ENCODE peak calls at places on chromosomes 6 and 20, in six cellular contexts. N is testis, V is bronchial epithelial cell, K is cardiac fibroblast, P is heart left ventricle, D is fibroblast of pulmonary artery. X is an unnamed sample.

GRCh38 chr6:130008236-130008873 is 10.0 kb upstream of the L3MBTL3 start:
- DNase-seq in N (no peak), V (no peak), K (peak), P (no peak), D (peak), X (no peak)

GRCh38 chr20:58436868-58437645 is 48.0 kb downstream of the VAPB start:
- DNase-seq in N (no peak), V (peak), K (no peak), P (no peak), D (no peak), X (no peak)

GRCh38 chr6:125953502-125953875 is 3.1 kb upstream of the HINT3 start:
- DNase-seq in N (no peak), V (no peak), K (no peak), P (no peak), D (no peak), X (no peak)

GRCh38 chr6:16396497-16397319 is 158.3 kb downstream of the GMPR start:
- DNase-seq in N (no peak), V (peak), K (no peak), P (no peak), D (no peak), X (no peak)

GRCh38 chr6:18216411-18216810 is 47.9 kb downstream of the DEK start:
- DNase-seq in N (no peak), V (peak), K (peak), P (no peak), D (peak), X (peak)

GRCh38 chr20:18263723-18264122 is 24.6 kb upstream of the ZNF133 start:
- DNase-seq in N (no peak), V (peak), K (peak), P (no peak), D (no peak), X (peak)

GRCh38 chr6:42562788-42563187 is 1.0 kb upstream of the UBR2 start:
- DNase-seq in N (no peak), V (no peak), K (no peak), P (no peak), D (no peak), X (no peak)

GRCh38 chr20:24341781-24342180 is 127.6 kb upstream of the SYNDIG1 start:
- DNase-seq in N (no peak), V (no peak), K (no peak), P (no peak), D (no peak), X (no peak)

GRCh38 chr6:89536230-89536629 is 102.3 kb downstream of the LYRM2 start:
- DNase-seq in N (no peak), V (no peak), K (no peak), P (no peak), D (no peak), X (no peak)

GRCh38 chr6:21381336-21381963 is 212.1 kb upstream of the SOX4 start:
- DNase-seq in N (no peak), V (peak), K (no peak), P (no peak), D (no peak), X (no peak)

GRCh38 chr20:7094438-7094997 is 327.0 kb downstream of the BMP2 start:
- DNase-seq in N (peak), V (peak), K (peak), P (no peak), D (peak), X (no peak)

GRCh38 chr20:58740356-58741308 is 48.0 kb downstream of the NPEPL1 start:
- DNase-seq in N (no peak), V (no peak), K (no peak), P (no peak), D (no peak), X (no peak)

GRCh38 chr6:73282876-73283275 is 19.9 kb upstream of the KHDC1 start:
- DNase-seq in N (no peak), V (peak), K (no peak), P (no peak), D (no peak), X (no peak)

DNA sequence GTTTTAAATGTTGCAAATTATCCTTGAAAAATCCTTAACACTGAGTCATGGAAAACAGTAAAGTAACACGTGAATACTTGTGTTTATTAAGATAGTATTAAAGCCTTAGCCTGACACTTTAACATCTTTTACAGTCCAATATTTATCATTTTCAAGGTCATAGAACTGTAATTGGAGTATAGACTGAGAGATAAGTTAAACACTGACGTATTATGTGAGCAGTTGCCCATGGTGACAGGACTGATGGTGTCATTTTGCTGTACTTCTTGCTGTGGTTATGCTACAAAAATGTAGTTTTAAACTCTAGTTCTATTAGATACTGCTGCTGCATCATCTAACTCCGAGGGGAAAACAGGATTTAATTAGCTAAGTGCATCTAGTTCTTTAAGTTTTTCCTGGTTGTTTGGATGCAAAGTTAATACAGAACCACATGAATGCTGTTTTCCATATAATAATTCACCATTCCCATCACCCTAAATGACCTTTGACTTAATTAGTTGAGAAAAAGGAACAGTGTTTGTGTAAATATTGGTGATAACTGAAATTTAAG is 37.8 kb downstream of the SLC2A12 start:
- DNase-seq in N (no peak), V (no peak), K (no peak), P (no peak), D (no peak), X (no peak)
- H3K4me3 ChIP-seq in N (no peak), V (no peak), K (no peak), P (no peak), D (no peak), X (no peak)

GRCh38 chr20:35342154-35342769 is 50.0 kb upstream of the FAM83C start:
- DNase-seq in N (no peak), V (no peak), K (peak), P (no peak), D (peak), X (no peak)
- TF ChIP-seq CTCF in N (no peak), V (peak), K (peak), P (no peak), D (peak), X (peak)

GRCh38 chr20:47347661-47348462 is 8.6 kb downstream of the ZMYND8 start:
- DNase-seq in N (no peak), V (no peak), K (no peak), P (no peak), D (no peak), X (no peak)
- H3K4me3 ChIP-seq in N (no peak), V (no peak), K (no peak), P (no peak), D (no peak), X (no peak)

GRCh38 chr20:16368645-16369292 is 204.5 kb downstream of the KIF16B start:
- DNase-seq in N (no peak), V (peak), K (no peak), P (no peak), D (peak), X (no peak)

GRCh38 chr20:16366548-16366947 is 206.7 kb downstream of the KIF16B start:
- DNase-seq in N (no peak), V (no peak), K (no peak), P (no peak), D (no peak), X (no peak)

GRCh38 chr20:16369441-16369840 is 203.8 kb downstream of the KIF16B start:
- DNase-seq in N (no peak), V (no peak), K (no peak), P (no peak), D (no peak), X (no peak)

GRCh38 chr20:16363832-16364687 is 209.2 kb downstream of the KIF16B start:
- DNase-seq in N (no peak), V (no peak), K (no peak), P (no peak), D (no peak), X (no peak)

GRCh38 chr20:16367948-16368560 is 205.2 kb downstream of the KIF16B start:
- DNase-seq in N (no peak), V (no peak), K (no peak), P (no peak), D (no peak), X (no peak)
- TF ChIP-seq CTCF in N (no peak), V (no peak), K (no peak), P (no peak), D (no peak), X (no peak)

GRCh38 chr20:38445901-38446425 is 10.8 kb upstream of the SNHG17 start:
- DNase-seq in N (no peak), V (no peak), K (no peak), P (no peak), D (no peak), X (no peak)
- H3K4me3 ChIP-seq in N (peak), V (peak), K (peak), P (no peak), D (peak), X (peak)

GRCh38 chr6:34583461-34583860 is 27.3 kb upstream of the SPDEF start:
- DNase-seq in N (no peak), V (no peak), K (no peak), P (no peak), D (no peak), X (no peak)
- TF ChIP-seq CTCF in N (no peak), V (no peak), K (peak), P (no peak), D (peak), X (peak)

GRCh38 chr20:2654831-2655230 is 2.4 kb downstream of the NOP56 start:
- DNase-seq in N (no peak), V (no peak), K (no peak), P (no peak), D (no peak), X (no peak)
- H3K4me3 ChIP-seq in N (no peak), V (no peak), K (no peak), P (no peak), D (peak), X (no peak)

DNA sequence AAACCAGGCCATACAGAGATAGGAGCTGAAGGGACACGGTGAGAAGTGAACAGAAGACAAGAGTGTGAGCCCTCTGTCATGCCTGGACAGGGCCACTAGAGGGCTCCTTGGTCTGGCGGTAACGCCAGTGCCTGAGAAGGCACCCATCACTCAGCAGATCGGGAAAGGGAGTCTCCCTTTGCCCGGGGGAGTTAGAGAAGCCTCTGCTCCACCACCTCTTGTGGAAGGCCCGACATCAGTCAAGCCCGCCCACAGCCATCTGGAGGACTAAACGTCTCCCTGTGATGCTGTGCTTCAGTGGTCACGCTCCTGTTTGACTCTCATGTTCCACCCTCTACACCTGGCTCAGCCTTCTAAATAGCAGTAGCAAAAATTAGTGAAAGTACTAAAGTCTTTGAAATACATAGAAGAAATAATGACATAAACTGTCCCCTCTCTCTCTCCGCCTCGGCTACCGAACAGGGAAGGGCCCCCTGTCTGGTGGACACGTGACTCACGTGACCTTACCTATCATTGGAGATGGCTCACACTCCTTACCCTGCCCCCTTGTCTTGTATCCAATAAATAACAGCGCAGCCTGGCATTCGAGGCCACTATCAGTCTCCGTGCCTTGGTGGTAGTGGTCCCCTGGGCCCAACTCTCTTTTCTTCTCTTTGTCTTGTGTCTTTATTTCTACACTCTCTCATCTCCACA is 66.7 kb downstream of the RPP21 start:
- DNase-seq in N (peak), V (peak), K (peak), P (peak), D (peak), X (peak)
- TF ChIP-seq CTCF in N (no peak), V (peak), K (peak), P (peak), D (peak), X (peak)

DNA sequence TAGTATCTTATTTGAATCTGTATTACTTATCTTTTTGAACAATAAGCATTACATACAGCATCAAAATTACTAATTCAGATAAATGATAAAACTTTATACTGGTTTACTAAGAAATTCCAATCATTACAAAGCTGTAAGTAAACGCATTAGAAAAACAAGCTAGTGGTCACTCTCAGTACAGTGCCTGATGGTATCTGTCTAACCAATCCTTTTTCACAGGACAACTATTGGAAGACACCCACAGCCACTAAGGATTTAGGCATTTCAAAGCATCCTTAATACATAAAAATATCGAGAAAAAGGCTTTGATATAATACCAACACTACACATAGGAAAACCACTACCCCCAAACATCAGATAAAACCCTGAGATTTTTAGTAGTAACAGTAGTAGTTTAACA is 2.6 kb downstream of the CD164 start:
- DNase-seq in N (no peak), V (no peak), K (no peak), P (no peak), D (no peak), X (no peak)
- H3K4me3 ChIP-seq in N (peak), V (peak), K (peak), P (no peak), D (peak), X (peak)

X was measured in astrocyte of the cerebellum.